ENCODE peak calls at places on chromosomes 4 and X, in ten cellular contexts. One of them, this sample, is unnamed.

GRCh38 chr4:165150545-165150944 is 37.9 kb upstream of the TMEM192 start:
- DNase-seq in lung: no peak
- DNase-seq in GM12865: no peak
- DNase-seq in H9: no peak
- DNase-seq in cardiac muscle cell: no peak
- DNase-seq in OCI-LY7: no peak
- DNase-seq in astrocyte of the spinal cord: no peak
- DNase-seq in AG09319: no peak
- DNase-seq in epithelial cell of esophagus: no peak
- DNase-seq in right atrium auricular region: no peak
- DNase-seq in this sample: no peak

GRCh38 chr4:57078685-57079521 is 31.3 kb downstream of the IGFBP7 start:
- DNase-seq in right atrium auricular region: no peak
- DNase-seq in OCI-LY7: no peak
- DNase-seq in H9: peak
- DNase-seq in GM12865: no peak
- DNase-seq in epithelial cell of esophagus: peak
- DNase-seq in astrocyte of the spinal cord: peak
- DNase-seq in cardiac muscle cell: peak
- DNase-seq in AG09319: no peak
- DNase-seq in lung: no peak
- DNase-seq in this sample: no peak

GRCh38 chr4:14234330-14234729 is 606.8 kb upstream of the BOD1L1 start:
- DNase-seq in right atrium auricular region: no peak
- DNase-seq in H9: no peak
- DNase-seq in GM12865: no peak
- DNase-seq in lung: no peak
- DNase-seq in astrocyte of the spinal cord: no peak
- DNase-seq in epithelial cell of esophagus: peak
- DNase-seq in AG09319: no peak
- DNase-seq in cardiac muscle cell: no peak
- DNase-seq in OCI-LY7: no peak
- DNase-seq in this sample: no peak

GRCh38 chr4:127425202-127425845 is 207.4 kb upstream of the INTU start:
- DNase-seq in H9: no peak
- DNase-seq in astrocyte of the spinal cord: no peak
- DNase-seq in OCI-LY7: no peak
- DNase-seq in epithelial cell of esophagus: no peak
- DNase-seq in GM12865: no peak
- DNase-seq in cardiac muscle cell: no peak
- DNase-seq in AG09319: no peak
- DNase-seq in right atrium auricular region: no peak
- DNase-seq in lung: no peak
- DNase-seq in this sample: no peak

GRCh38 chr4:168674077-168674747 is 177.4 kb downstream of the PALLD start:
- DNase-seq in cardiac muscle cell: peak
- DNase-seq in astrocyte of the spinal cord: peak
- DNase-seq in lung: no peak
- DNase-seq in AG09319: no peak
- DNase-seq in right atrium auricular region: no peak
- DNase-seq in H9: no peak
- DNase-seq in OCI-LY7: no peak
- DNase-seq in epithelial cell of esophagus: no peak
- DNase-seq in GM12865: no peak
- DNase-seq in this sample: no peak

GRCh38 chrX:139559383-139560042 is 29.0 kb downstream of the F9 start:
- DNase-seq in AG09319: peak
- DNase-seq in epithelial cell of esophagus: peak
- DNase-seq in GM12865: peak
- DNase-seq in OCI-LY7: peak
- DNase-seq in right atrium auricular region: no peak
- DNase-seq in astrocyte of the spinal cord: peak
- DNase-seq in cardiac muscle cell: peak
- DNase-seq in H9: peak
- DNase-seq in lung: no peak
- DNase-seq in this sample: peak

GRCh38 chr4:6047130-6047673 is 29.0 kb upstream of the C4orf50 start:
- DNase-seq in H9: peak
- DNase-seq in GM12865: no peak
- DNase-seq in right atrium auricular region: no peak
- DNase-seq in astrocyte of the spinal cord: no peak
- DNase-seq in epithelial cell of esophagus: no peak
- DNase-seq in OCI-LY7: no peak
- DNase-seq in cardiac muscle cell: no peak
- DNase-seq in lung: no peak
- DNase-seq in AG09319: no peak
- DNase-seq in this sample: no peak

GRCh38 chr4:125728568-125728967 is 413.8 kb downstream of the FAT4 start:
- DNase-seq in AG09319: peak
- DNase-seq in right atrium auricular region: no peak
- DNase-seq in OCI-LY7: no peak
- DNase-seq in cardiac muscle cell: no peak
- DNase-seq in lung: peak
- DNase-seq in H9: no peak
- DNase-seq in epithelial cell of esophagus: peak
- DNase-seq in astrocyte of the spinal cord: peak
- DNase-seq in GM12865: no peak
- DNase-seq in this sample: no peak

GRCh38 chr4:107913283-107913899 is 18.0 kb upstream of the CYP2U1 start:
- DNase-seq in right atrium auricular region: no peak
- DNase-seq in cardiac muscle cell: peak
- DNase-seq in lung: peak
- DNase-seq in astrocyte of the spinal cord: peak
- DNase-seq in H9: no peak
- DNase-seq in GM12865: peak
- DNase-seq in OCI-LY7: peak
- DNase-seq in AG09319: peak
- DNase-seq in epithelial cell of esophagus: peak
- DNase-seq in this sample: no peak

GRCh38 chrX:119381349-119381944 is 17.7 kb upstream of the SLC25A43 start:
- DNase-seq in OCI-LY7: no peak
- DNase-seq in cardiac muscle cell: no peak
- DNase-seq in epithelial cell of esophagus: no peak
- DNase-seq in right atrium auricular region: no peak
- DNase-seq in AG09319: no peak
- DNase-seq in lung: no peak
- DNase-seq in astrocyte of the spinal cord: no peak
- DNase-seq in GM12865: no peak
- DNase-seq in H9: no peak
- DNase-seq in this sample: no peak

GRCh38 chrX:135927897-135928296 is 34.4 kb downstream of the SAGE1 start:
- DNase-seq in AG09319: no peak
- DNase-seq in epithelial cell of esophagus: no peak
- DNase-seq in cardiac muscle cell: no peak
- DNase-seq in OCI-LY7: no peak
- DNase-seq in GM12865: no peak
- DNase-seq in astrocyte of the spinal cord: no peak
- DNase-seq in right atrium auricular region: no peak
- DNase-seq in H9: no peak
- DNase-seq in lung: no peak
- DNase-seq in this sample: no peak

DNA sequence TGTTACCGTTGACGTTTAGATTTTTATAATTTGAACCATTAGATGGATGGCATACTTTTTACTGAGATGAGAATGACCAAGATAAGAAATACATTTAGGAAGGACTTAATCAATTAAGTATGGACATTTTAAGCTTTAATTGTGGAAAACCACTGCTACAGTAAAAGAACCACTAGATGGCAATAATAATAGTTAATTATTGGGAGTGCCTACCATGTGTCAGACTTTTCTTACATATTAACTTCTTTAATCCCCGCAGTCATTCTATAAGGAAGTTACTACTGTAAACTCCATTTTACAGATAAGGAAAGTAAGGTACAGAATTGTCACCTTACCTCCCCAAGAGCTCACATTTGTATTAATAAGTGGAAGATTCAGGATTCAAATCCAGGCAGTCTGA is 48.5 kb upstream of the MYOZ2 start:
- DNase-seq in cardiac muscle cell: no peak
- DNase-seq in OCI-LY7: no peak
- DNase-seq in right atrium auricular region: no peak
- DNase-seq in epithelial cell of esophagus: no peak
- DNase-seq in lung: no peak
- DNase-seq in astrocyte of the spinal cord: peak
- DNase-seq in H9: no peak
- DNase-seq in AG09319: no peak
- DNase-seq in GM12865: no peak
- DNase-seq in this sample: no peak
- TF ChIP-seq CTCF in cardiac muscle cell: peak
- TF ChIP-seq CTCF in OCI-LY7: peak
- TF ChIP-seq CTCF in right atrium auricular region: peak
- TF ChIP-seq CTCF in epithelial cell of esophagus: peak
- TF ChIP-seq CTCF in lung: no peak
- TF ChIP-seq CTCF in astrocyte of the spinal cord: peak
- TF ChIP-seq CTCF in H9: no peak
- TF ChIP-seq CTCF in AG09319: peak
- TF ChIP-seq CTCF in GM12865: no peak
- TF ChIP-seq CTCF in this sample: no peak

DNA sequence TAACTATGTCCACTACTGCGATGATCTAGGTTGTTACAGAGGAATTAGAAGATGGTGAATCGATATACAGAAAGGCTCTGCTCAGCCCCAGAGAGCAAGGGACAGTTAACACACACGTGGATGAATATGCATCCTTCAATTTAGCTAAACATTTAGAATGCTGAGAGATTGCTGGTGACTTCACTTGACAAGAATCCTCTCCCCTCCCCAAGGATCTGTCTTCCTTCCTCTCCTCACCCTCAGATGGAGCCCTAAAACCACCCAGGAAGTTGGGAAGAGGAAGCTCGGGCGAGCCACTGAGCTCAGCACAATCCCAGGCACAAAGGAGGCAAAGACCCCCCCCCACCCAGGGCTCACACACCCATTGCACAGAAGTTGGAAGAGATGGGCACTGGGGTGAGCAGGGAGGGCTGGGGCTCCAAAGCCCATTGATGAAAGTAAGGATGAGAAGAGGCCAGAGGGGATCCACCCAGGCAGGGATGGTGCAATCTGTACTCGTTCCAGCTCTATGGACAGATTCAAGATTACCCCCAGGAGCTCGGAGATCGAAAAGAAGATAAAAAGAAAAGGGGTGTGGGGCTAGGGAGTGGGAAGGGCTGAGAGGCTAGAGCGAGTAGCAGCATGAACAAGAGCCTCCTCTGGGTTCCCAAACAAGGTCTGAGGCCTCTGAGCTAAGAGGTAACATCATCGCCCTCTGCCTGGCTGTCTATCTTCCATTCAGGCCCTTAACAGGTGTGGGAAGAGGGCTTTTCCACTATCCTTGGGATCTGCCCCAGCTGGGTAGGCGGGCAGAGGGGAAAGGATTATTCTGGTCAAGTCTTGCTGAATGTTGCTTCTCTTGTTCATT is 1.3 kb downstream of the TFE3 start:
- DNase-seq in OCI-LY7: peak
- DNase-seq in cardiac muscle cell: no peak
- DNase-seq in H9: no peak
- DNase-seq in epithelial cell of esophagus: peak
- DNase-seq in lung: no peak
- DNase-seq in right atrium auricular region: no peak
- DNase-seq in AG09319: no peak
- DNase-seq in GM12865: peak
- DNase-seq in astrocyte of the spinal cord: peak
- DNase-seq in this sample: no peak
- TF ChIP-seq CTCF in OCI-LY7: no peak
- TF ChIP-seq CTCF in cardiac muscle cell: no peak
- TF ChIP-seq CTCF in H9: no peak
- TF ChIP-seq CTCF in epithelial cell of esophagus: no peak
- TF ChIP-seq CTCF in lung: no peak
- TF ChIP-seq CTCF in right atrium auricular region: no peak
- TF ChIP-seq CTCF in AG09319: no peak
- TF ChIP-seq CTCF in GM12865: no peak
- TF ChIP-seq CTCF in astrocyte of the spinal cord: no peak
- TF ChIP-seq CTCF in this sample: no peak

DNA sequence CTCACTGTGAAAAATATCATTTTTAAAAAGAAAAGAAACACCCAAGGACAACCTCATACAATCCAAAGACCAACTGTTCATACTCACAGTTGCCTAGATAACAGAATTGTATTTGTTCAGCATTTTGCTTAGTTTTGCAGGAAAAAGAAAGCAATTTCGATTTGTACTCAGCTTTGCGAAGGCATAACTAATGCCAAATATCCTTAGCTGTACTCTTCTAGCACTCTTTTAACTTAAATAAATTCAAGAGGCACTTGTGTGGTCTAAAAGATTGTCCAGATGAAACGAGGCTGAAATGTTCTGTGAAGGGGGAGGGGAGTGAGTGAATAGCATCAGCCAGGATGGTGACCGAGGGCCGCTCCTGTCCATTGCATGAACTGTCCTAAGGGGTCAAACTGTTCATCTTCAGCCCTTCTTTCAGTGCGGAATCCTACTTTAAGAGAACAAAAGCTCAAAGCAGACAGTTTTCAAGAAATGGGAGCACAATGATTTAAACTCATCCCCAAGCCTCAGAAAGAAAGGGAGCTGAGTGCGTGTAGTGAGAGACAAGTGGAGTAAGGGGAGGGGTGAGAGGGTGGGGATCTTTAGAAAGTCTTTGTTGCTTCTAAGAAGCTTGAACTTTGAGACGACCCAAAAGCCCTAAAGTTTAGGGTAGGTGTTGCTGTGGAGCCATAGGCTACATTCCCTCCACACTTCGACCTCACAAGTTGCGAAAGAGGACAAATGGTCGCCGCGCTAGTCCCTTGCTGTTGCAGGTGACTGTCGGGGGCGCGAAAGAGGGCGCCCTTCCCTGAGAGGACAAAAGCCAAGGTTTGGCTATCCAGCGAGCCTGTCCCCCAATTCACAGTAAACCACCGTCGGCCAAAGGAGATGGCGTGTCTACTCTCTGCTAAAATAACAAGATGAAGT is 4.0 kb upstream of the NEUROG2 start:
- DNase-seq in lung: no peak
- DNase-seq in cardiac muscle cell: no peak
- DNase-seq in astrocyte of the spinal cord: no peak
- DNase-seq in epithelial cell of esophagus: no peak
- DNase-seq in right atrium auricular region: no peak
- DNase-seq in OCI-LY7: no peak
- DNase-seq in H9: peak
- DNase-seq in GM12865: peak
- DNase-seq in AG09319: no peak
- DNase-seq in this sample: peak
- TF ChIP-seq CTCF in lung: no peak
- TF ChIP-seq CTCF in cardiac muscle cell: no peak
- TF ChIP-seq CTCF in astrocyte of the spinal cord: no peak
- TF ChIP-seq CTCF in epithelial cell of esophagus: no peak
- TF ChIP-seq CTCF in right atrium auricular region: no peak
- TF ChIP-seq CTCF in OCI-LY7: peak
- TF ChIP-seq CTCF in H9: peak
- TF ChIP-seq CTCF in GM12865: peak
- TF ChIP-seq CTCF in AG09319: no peak
- TF ChIP-seq CTCF in this sample: peak

GRCh38 chr4:71732066-71732465 is 51.8 kb downstream of the GC start:
- DNase-seq in GM12865: no peak
- DNase-seq in astrocyte of the spinal cord: peak
- DNase-seq in lung: no peak
- DNase-seq in right atrium auricular region: no peak
- DNase-seq in cardiac muscle cell: no peak
- DNase-seq in epithelial cell of esophagus: no peak
- DNase-seq in H9: no peak
- DNase-seq in AG09319: no peak
- DNase-seq in OCI-LY7: no peak
- DNase-seq in this sample: no peak

GRCh38 chr4:71729856-71730255 is 54.0 kb downstream of the GC start:
- DNase-seq in OCI-LY7: no peak
- DNase-seq in epithelial cell of esophagus: no peak
- DNase-seq in GM12865: no peak
- DNase-seq in right atrium auricular region: no peak
- DNase-seq in cardiac muscle cell: no peak
- DNase-seq in astrocyte of the spinal cord: no peak
- DNase-seq in AG09319: no peak
- DNase-seq in lung: no peak
- DNase-seq in H9: no peak
- DNase-seq in this sample: no peak

GRCh38 chr4:71732706-71733105 is 51.2 kb downstream of the GC start:
- DNase-seq in OCI-LY7: peak
- DNase-seq in astrocyte of the spinal cord: peak
- DNase-seq in GM12865: no peak
- DNase-seq in AG09319: peak
- DNase-seq in lung: no peak
- DNase-seq in right atrium auricular region: no peak
- DNase-seq in H9: no peak
- DNase-seq in cardiac muscle cell: peak
- DNase-seq in epithelial cell of esophagus: peak
- DNase-seq in this sample: peak
- TF ChIP-seq CTCF in OCI-LY7: peak
- TF ChIP-seq CTCF in astrocyte of the spinal cord: peak
- TF ChIP-seq CTCF in GM12865: peak
- TF ChIP-seq CTCF in AG09319: peak
- TF ChIP-seq CTCF in lung: no peak
- TF ChIP-seq CTCF in right atrium auricular region: no peak
- TF ChIP-seq CTCF in H9: peak
- TF ChIP-seq CTCF in cardiac muscle cell: peak
- TF ChIP-seq CTCF in epithelial cell of esophagus: peak
- TF ChIP-seq CTCF in this sample: peak

This sample was measured in GM13977.